ENCODE peak calls at places on chromosomes 13 and 19, in five cellular contexts. V is fibroblast of pulmonary artery; H is stimulated activated CD8-positive, alpha-beta memory T cell treated with anti-CD3 and anti-CD28 coated beads, Interleukin-7, amount 100 ng/mL, for 1 hour; U is keratinocyte; W is fibroblast of lung. G is an unnamed sample.

GRCh38 chr13:31431722-31432137 is 232.0 kb downstream of the B3GLCT start:
- DNase-seq in V (peak; percentile 63), H (no peak), U (no peak), W (peak; percentile 47), G (peak; percentile 52)

GRCh38 chr19:55467236-55468053 is 2.9 kb upstream of the C19orf85 start:
- DNase-seq in V (peak; percentile 82), H (peak; percentile 46), U (no peak), W (peak; percentile 61), G (peak; percentile 58)

GRCh38 chr19:17125052-17125727 is 49.6 kb downstream of the MYO9B start:
- DNase-seq in V (peak; percentile 42), H (no peak), U (no peak), W (peak; percentile 19), G (peak; percentile 62)

GRCh38 chr19:44718441-44719261 is 19.7 kb downstream of the CEACAM16 start:
- DNase-seq in V (peak; percentile 93), H (no peak), U (no peak), W (peak; percentile 70), G (peak; percentile 91)

GRCh38 chr13:34360702-34361101 is 542.8 kb downstream of the RFC3 start:
- DNase-seq in V (no peak), H (no peak), U (peak; percentile 56), W (no peak), G (no peak)

GRCh38 chr19:6059996-6060599 is 50.2 kb downstream of the RFX2 start:
- DNase-seq in V (no peak), H (no peak), U (no peak), W (no peak), G (no peak)

GRCh38 chr13:42574435-42575311 is 721 bp downstream of the TNFSF11 start:
- DNase-seq in V (no peak), H (no peak), U (no peak), W (no peak), G (no peak)

GRCh38 chr13:96544965-96545364 is 449.3 kb downstream of the OXGR1 start:
- DNase-seq in V (no peak), H (no peak), U (no peak), W (peak; percentile 4), G (no peak)

GRCh38 chr19:45283443-45284033 is 32.5 kb downstream of the MARK4 start:
- DNase-seq in V (no peak), H (no peak), U (no peak), W (no peak), G (no peak)

GRCh38 chr13:76641056-76641455 is 245.1 kb downstream of the KCTD12 start:
- DNase-seq in V (peak; percentile 14), H (no peak), U (no peak), W (peak; percentile 35), G (peak; percentile 38)

GRCh38 chr19:48638831-48639381 is 1.7 kb upstream of the DBP start:
- DNase-seq in V (no peak), H (no peak), U (no peak), W (no peak), G (no peak)

GRCh38 chr13:39263033-39263432 is 224.8 kb downstream of the NHLRC3 start:
- DNase-seq in V (peak; percentile 52), H (no peak), U (no peak), W (peak; percentile 50), G (peak; percentile 54)

GRCh38 chr13:39603424-39603947 is 493 bp upstream of the LHFPL6 start:
- DNase-seq in V (peak; percentile 29), H (no peak), U (no peak), W (peak; percentile 23), G (peak; percentile 62)

GRCh38 chr13:77719128-77719527 is 21.6 kb downstream of the SLAIN1 start:
- DNase-seq in V (no peak), H (no peak), U (no peak), W (no peak), G (no peak)

GRCh38 chr19:50292216-50292827 is 36.9 kb downstream of the KCNC3 start:
- DNase-seq in V (no peak), H (no peak), U (no peak), W (no peak), G (no peak)

GRCh38 chr19:1904385-1905070 is 671 bp upstream of the ADAT3 start:
- DNase-seq in V (no peak), H (no peak), U (peak; percentile 77), W (no peak), G (no peak)

GRCh38 chr13:47639716-47640447 is 361.2 kb downstream of the SUCLA2 start:
- DNase-seq in V (no peak), H (no peak), U (no peak), W (no peak), G (peak; percentile 56)

GRCh38 chr19:38736036-38736412 is 8.2 kb downstream of the CAPN12 start:
- DNase-seq in V (no peak), H (no peak), U (no peak), W (no peak), G (no peak)

GRCh38 chr13:47933688-47934011 is 67.4 kb downstream of the SUCLA2 start:
- DNase-seq in V (peak; percentile 12), H (no peak), U (no peak), W (peak; percentile 31), G (peak; percentile 78)

GRCh38 chr19:23160766-23161165 is 43.9 kb downstream of the ZNF730 start:
- DNase-seq in V (no peak), H (no peak), U (no peak), W (no peak), G (no peak)

GRCh38 chr19:35555301-35556005 is 8.0 kb downstream of the ATP4A start:
- DNase-seq in V (peak; percentile 36), H (no peak), U (no peak), W (peak; percentile 24), G (no peak)

GRCh38 chr13:111387945-111388600 is 67.6 kb downstream of the TEX29 start:
- DNase-seq in V (no peak), H (no peak), U (no peak), W (no peak), G (no peak)

GRCh38 chr13:79900356-79900755 is 419.4 kb downstream of the NDFIP2 start:
- DNase-seq in V (no peak), H (no peak), U (no peak), W (no peak), G (no peak)

GRCh38 chr19:7904074-7905020 is 670 bp downstream of the MAP2K7 start:
- DNase-seq in V (no peak), H (peak; percentile 34), U (no peak), W (no peak), G (no peak)

GRCh38 chr13:69681722-69682121 is 425.9 kb upstream of the ATXN8OS start:
- DNase-seq in V (no peak), H (no peak), U (no peak), W (no peak), G (no peak)

GRCh38 chr13:21670883-21671792 is at the start of gene FGF9:
- DNase-seq in V (peak; percentile 79), H (peak; percentile 66), U (no peak), W (peak; percentile 78), G (peak; percentile 84)

G was measured in myocyte.